ENCODE peak calls at places on chromosomes 13 and 19, in nine cellular contexts. J is GM23248; Y is HepG2; R is brain microvascular endothelial cell; W is psoas muscle; G is H9; M is CD4-positive, alpha-beta T cell; O is Peyer's patch; B is lung. E is an unnamed sample.

GRCh38 chr19:18900700-18901502 is 4.9 kb upstream of the CERS1 start:
- DNase-seq in J (no peak), Y (no peak), R (no peak), W (no peak), G (no peak), M (no peak), O (no peak), B (no peak), E (no peak)

GRCh38 chr19:49690656-49691242 is at the start of gene CPT1C:
- DNase-seq in J (peak; percentile 91), Y (no peak), R (peak; percentile 70), W (peak; percentile 79), G (peak; percentile 93), M (peak; percentile 27), O (peak; percentile 80), B (peak; percentile 67), E (peak; percentile 69)

GRCh38 chr13:75850915-75851314 is 214.8 kb downstream of the LMO7 start:
- DNase-seq in J (peak; percentile 23), Y (no peak), R (peak; percentile 11), W (no peak), G (no peak), M (no peak), O (no peak), B (no peak), E (no peak)

GRCh38 chr19:14769201-14769600 is 9.2 kb downstream of the ADGRE2 start:
- DNase-seq in J (no peak), Y (no peak), R (no peak), W (no peak), G (peak; percentile 14), M (no peak), O (peak; percentile 18), B (no peak), E (no peak)

GRCh38 chr13:33743438-33744368 is 74.2 kb upstream of the RFC3 start:
- DNase-seq in J (no peak), Y (peak; percentile 10), R (no peak), W (no peak), G (no peak), M (no peak), O (no peak), B (no peak), E (no peak)

GRCh38 chr13:73189365-73189764 is 130.6 kb downstream of the KLF5 start:
- DNase-seq in J (no peak), Y (no peak), R (no peak), W (no peak), G (no peak), M (no peak), O (no peak), B (no peak), E (no peak)

GRCh38 chr13:91017031-91017668 is 330.3 kb upstream of the MIR17HG start:
- DNase-seq in J (peak; percentile 52), Y (no peak), R (peak; percentile 23), W (no peak), G (peak; percentile 62), M (no peak), O (peak; percentile 45), B (no peak), E (peak; percentile 57)

GRCh38 chr13:52746141-52746540 is 6.5 kb upstream of the CNMD start:
- DNase-seq in J (no peak), Y (no peak), R (no peak), W (no peak), G (no peak), M (no peak), O (no peak), B (no peak), E (no peak)

GRCh38 chr19:34350161-34350561 is 14.8 kb upstream of the GPI start:
- DNase-seq in J (peak; percentile 63), Y (no peak), R (no peak), W (no peak), G (no peak), M (peak; percentile 60), O (peak; percentile 69), B (no peak), E (no peak)

GRCh38 chr13:95564948-95565347 is 12.4 kb downstream of the CLDN10 start:
- DNase-seq in J (peak; percentile 58), Y (no peak), R (no peak), W (no peak), G (no peak), M (no peak), O (no peak), B (no peak), E (peak; percentile 32)

GRCh38 chr13:38684714-38685113 is 2.2 kb upstream of the FREM2 start:
- DNase-seq in J (no peak), Y (no peak), R (no peak), W (no peak), G (no peak), M (no peak), O (no peak), B (no peak), E (no peak)

GRCh38 chr13:93476175-93476574 is 249.6 kb downstream of the GPC6 start:
- DNase-seq in J (peak; percentile 72), Y (peak; percentile 11), R (peak; percentile 90), W (no peak), G (no peak), M (no peak), O (no peak), B (no peak), E (peak; percentile 20)

GRCh38 chr13:97076898-97077297 is 82.6 kb upstream of the OXGR1 start:
- DNase-seq in J (no peak), Y (no peak), R (peak; percentile 7), W (no peak), G (no peak), M (no peak), O (no peak), B (no peak), E (no peak)

GRCh38 chr19:29616541-29616940 is 10.5 kb downstream of the POP4 start:
- DNase-seq in J (no peak), Y (no peak), R (no peak), W (no peak), G (no peak), M (no peak), O (no peak), B (no peak), E (no peak)

GRCh38 chr19:41939861-41940442 is 11.7 kb upstream of the ERFL start:
- DNase-seq in J (peak; percentile 48), Y (no peak), R (no peak), W (no peak), G (no peak), M (peak; percentile 51), O (peak; percentile 78), B (no peak), E (no peak)

GRCh38 chr19:13055213-13056051 is 47.2 kb downstream of the LYL1 start:
- DNase-seq in J (peak; percentile 93), Y (no peak), R (peak; percentile 70), W (peak; percentile 88), G (peak; percentile 67), M (no peak), O (no peak), B (peak; percentile 61), E (peak; percentile 69)

GRCh38 chr19:13052447-13053232 is 50.0 kb downstream of the LYL1 start:
- DNase-seq in J (peak; percentile 50), Y (no peak), R (no peak), W (no peak), G (no peak), M (no peak), O (no peak), B (no peak), E (no peak)

GRCh38 chr19:13054605-13055212 is 47.9 kb downstream of the LYL1 start:
- DNase-seq in J (peak; percentile 87), Y (no peak), R (no peak), W (no peak), G (no peak), M (no peak), O (no peak), B (no peak), E (no peak)

GRCh38 chr19:13053238-13053637 is 49.4 kb downstream of the LYL1 start:
- DNase-seq in J (peak; percentile 41), Y (no peak), R (no peak), W (no peak), G (no peak), M (no peak), O (no peak), B (no peak), E (no peak)

DNA sequence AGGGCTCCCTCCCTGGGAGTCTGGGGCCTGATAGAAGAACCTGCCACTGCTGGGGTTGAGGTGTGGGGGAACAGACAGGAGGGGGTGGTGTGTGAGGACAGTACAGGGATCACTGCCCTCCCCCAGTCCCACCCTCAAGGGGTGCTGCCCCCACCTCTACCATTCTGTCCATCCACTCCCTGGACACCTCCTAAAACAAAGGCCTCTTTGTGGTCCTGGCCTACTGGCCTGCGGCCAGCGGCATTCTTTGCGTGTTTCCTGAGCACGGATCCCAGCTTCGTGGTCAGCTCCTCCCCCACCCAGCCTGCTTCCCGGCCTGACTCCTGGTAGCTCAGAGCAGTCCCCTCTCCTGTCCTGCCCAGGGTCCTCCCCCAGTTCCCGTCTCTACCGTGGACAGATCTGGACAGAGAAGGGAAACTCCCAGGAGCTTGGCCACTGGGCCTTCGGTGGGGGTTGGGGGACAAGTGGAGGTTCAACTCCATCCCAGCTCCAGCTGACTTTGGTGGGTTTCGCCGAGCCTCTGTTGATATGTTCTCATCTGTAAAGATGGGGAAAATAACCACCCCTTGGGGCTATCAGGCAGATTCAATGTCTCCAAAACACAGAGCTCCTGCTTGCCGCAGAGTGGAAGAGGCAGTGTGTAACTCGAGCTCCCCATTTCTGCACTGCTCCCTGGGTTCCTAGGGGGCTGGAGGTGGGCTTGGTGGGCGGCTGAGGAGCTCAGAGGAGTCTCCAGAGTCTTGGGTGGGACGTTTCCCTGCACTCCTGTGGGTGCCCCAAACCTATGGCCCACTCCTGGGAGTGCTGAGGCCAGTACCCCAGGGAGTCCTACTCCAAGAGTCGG is 48.7 kb downstream of the LYL1 start:
- DNase-seq in J (peak; percentile 95), Y (peak; percentile 97), R (peak; percentile 89), W (peak; percentile 90), G (no peak), M (no peak), O (peak; percentile 76), B (peak; percentile 85), E (peak; percentile 83)
- H3K27ac ChIP-seq in J (peak overlapping the region; percentile 98), Y (peak overlapping the region; percentile 91), R (peak overlapping the region; percentile 90), W (peak overlapping the region; percentile 81), G (no peak overlapping the region), M (no peak overlapping the region), O (peak overlapping the region; percentile 68), B (peak overlapping the region; percentile 89), E (peak overlapping the region; percentile 100)

GRCh38 chr19:48629297-48629598 is 7.9 kb downstream of the DBP start:
- DNase-seq in J (no peak), Y (no peak), R (no peak), W (peak; percentile 55), G (no peak), M (no peak), O (no peak), B (no peak), E (no peak)
- H3K27ac ChIP-seq in J (no peak overlapping the region), Y (no peak overlapping the region), R (no peak overlapping the region), W (peak overlapping the region; percentile 80), G (no peak overlapping the region), M (no peak overlapping the region), O (no peak overlapping the region), B (no peak overlapping the region), E (peak overlapping the region; percentile 99)

GRCh38 chr13:74555291-74556001 is 421.2 kb upstream of the KLF12 start:
- DNase-seq in J (no peak), Y (no peak), R (no peak), W (no peak), G (no peak), M (no peak), O (no peak), B (no peak), E (no peak)
- H3K27ac ChIP-seq in J (no peak overlapping the region), Y (no peak overlapping the region), R (no peak overlapping the region), W (no peak overlapping the region), G (no peak overlapping the region), M (no peak overlapping the region), O (no peak overlapping the region), B (no peak overlapping the region), E (no peak overlapping the region)

GRCh38 chr19:22144394-22144793 is 52.4 kb downstream of the ZNF676 start:
- DNase-seq in J (peak; percentile 7), Y (no peak), R (no peak), W (no peak), G (no peak), M (no peak), O (no peak), B (no peak), E (no peak)
- H3K27ac ChIP-seq in J (no peak overlapping the region), Y (no peak overlapping the region), R (no peak overlapping the region), W (no peak overlapping the region), G (no peak overlapping the region), M (no peak overlapping the region), O (no peak overlapping the region), B (no peak overlapping the region), E (no peak overlapping the region)

E was measured in RWPE1.